ENCODE peak calls at places on chromosomes 11 and 22, in five cellular contexts. U is left ventricle myocardium inferior, X is tibial artery, E is WERI-Rb-1, O is caudate nucleus. G is an unnamed sample.

GRCh38 chr11:123736769-123737168 is 4.7 kb downstream of the ZNF202 start:
- DNase-seq in U (no peak), O (no peak), E (no peak), X (no peak), G (no peak)

GRCh38 chr22:20199906-20200305 is 49.1 kb upstream of the CCDC188 start:
- DNase-seq in O (no peak), U (no peak), X (no peak), E (no peak), G (no peak)

GRCh38 chr11:32427935-32428664 is 7.2 kb downstream of the WT1 start:
- DNase-seq in U (no peak), O (no peak), E (no peak), X (no peak), G (no peak)

GRCh38 chr11:72828081-72828567 is 13.9 kb downstream of the ATG16L2 start:
- DNase-seq in U (no peak), O (no peak), E (no peak), X (no peak), G (no peak)

GRCh38 chr11:119337581-119338317 is 2.9 kb downstream of the C1QTNF5 start:
- DNase-seq in O (no peak), X (peak; percentile 69), U (no peak), E (no peak), G (no peak)

GRCh38 chr11:5197538-5197937 is 2.9 kb downstream of the OR51V1 start:
- DNase-seq in O (no peak), E (no peak), X (no peak), U (no peak), G (no peak)

GRCh38 chr11:66951927-66952337 is 6.3 kb downstream of the PC start:
- DNase-seq in E (no peak), U (no peak), O (no peak), X (no peak), G (no peak)

GRCh38 chr22:23533328-23533762 is 46.7 kb downstream of the IGLL1 start:
- DNase-seq in E (peak; percentile 84), U (no peak), X (peak; percentile 48), O (no peak), G (no peak)

GRCh38 chr11:110362916-110363574 is 66.6 kb upstream of the RDX start:
- DNase-seq in O (no peak), E (no peak), U (no peak), X (no peak), G (no peak)

GRCh38 chr22:36564422-36565151 is 35.6 kb upstream of the EIF3D start:
- DNase-seq in E (no peak), O (no peak), U (no peak), X (no peak), G (no peak)

GRCh38 chr11:890794-891600 is 19.6 kb downstream of the CHID1 start:
- DNase-seq in U (no peak), E (no peak), O (no peak), X (no peak), G (no peak)

GRCh38 chr11:102287963-102288744 is 29.1 kb upstream of the BIRC3 start:
- DNase-seq in O (peak; percentile 24), E (peak; percentile 39), X (no peak), U (no peak), G (no peak)

GRCh38 chr22:29693671-29694070 is 26.1 kb upstream of the CABP7 start:
- DNase-seq in X (no peak), E (no peak), U (no peak), O (peak; percentile 30), G (no peak)

GRCh38 chr11:113137735-113138529 is 176.5 kb upstream of the TTC12 start:
- DNase-seq in U (no peak), E (no peak), X (no peak), O (no peak), G (peak; percentile 46)

GRCh38 chr11:79510948-79511347 is 70.1 kb upstream of the TENM4 start:
- DNase-seq in U (no peak), X (no peak), O (no peak), E (no peak), G (no peak)

GRCh38 chr11:28738549-28738948 is 630.4 kb downstream of the METTL15 start:
- DNase-seq in U (no peak), O (no peak), E (peak; percentile 18), X (no peak), G (no peak)

GRCh38 chr11:83836883-83837654 is 550.9 kb upstream of the CCDC90B start:
- DNase-seq in U (no peak), O (peak; percentile 51), X (no peak), E (peak; percentile 64), G (peak; percentile 23)

GRCh38 chr11:64000026-64000739 is 13.9 kb downstream of the OTUB1 start:
- DNase-seq in U (peak; percentile 73), E (peak; percentile 54), X (peak; percentile 76), O (peak; percentile 63), G (peak; percentile 68)

GRCh38 chr11:11845066-11845465 is 3.3 kb downstream of the USP47 start:
- DNase-seq in X (no peak), O (no peak), E (no peak), U (no peak), G (no peak)

DNA sequence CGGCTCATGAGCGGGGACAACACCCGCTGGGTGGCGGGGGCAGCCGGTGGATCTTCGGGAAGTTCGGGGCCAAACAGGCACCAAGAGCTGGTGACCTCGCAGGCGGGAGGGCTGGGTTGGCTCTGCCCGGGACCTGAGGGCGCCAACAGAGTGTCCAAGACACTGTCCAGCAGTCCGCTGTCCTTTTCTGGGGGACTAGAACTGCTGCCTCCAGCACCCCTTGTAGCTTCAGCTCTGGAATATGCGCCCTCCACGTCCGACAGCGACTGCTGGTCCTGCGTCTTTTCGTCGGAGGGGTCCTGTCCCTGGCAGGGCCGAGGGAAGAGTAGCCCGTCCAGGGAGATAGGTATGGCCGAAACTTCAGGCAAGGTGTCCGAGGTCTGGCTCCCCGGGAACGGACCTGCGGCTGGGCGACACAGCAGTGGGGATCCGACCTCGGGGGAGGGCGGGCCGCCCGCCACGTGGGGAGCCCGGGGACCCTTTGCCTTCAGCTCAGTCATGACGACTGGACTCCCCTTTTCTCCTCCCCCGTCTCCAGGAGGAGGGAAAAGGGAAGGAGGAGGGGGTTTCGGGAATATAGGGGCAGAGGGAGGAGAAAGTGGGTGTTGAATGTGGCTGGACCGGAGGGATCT is 926 bp downstream of the PGR start:
- DNase-seq in O (no peak), X (peak; percentile 69), E (no peak), U (no peak), G (no peak)
- H3K27ac ChIP-seq in O (no peak overlapping the region), X (peak overlapping the region; percentile 97), E (no peak overlapping the region), U (peak overlapping the region; percentile 88), G (no peak overlapping the region)

DNA sequence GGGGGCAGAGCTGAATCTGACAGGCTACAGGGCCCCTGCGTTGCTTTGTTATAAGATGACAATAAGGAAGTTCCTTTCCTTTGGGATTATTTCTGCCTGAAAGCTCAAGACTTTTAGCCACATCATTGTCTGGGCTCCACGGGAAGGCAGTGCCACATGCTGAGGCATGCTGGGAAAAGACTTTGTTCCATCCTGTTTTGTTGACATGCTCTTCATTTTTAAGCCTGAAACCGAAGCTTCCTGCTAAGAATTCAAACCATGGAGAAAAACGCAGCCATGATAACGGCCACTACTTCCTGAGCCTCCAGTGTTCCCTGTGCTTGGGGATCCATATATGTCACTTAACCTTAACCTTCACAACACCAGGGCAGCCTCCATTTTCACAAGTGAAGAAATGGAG is 5.5 kb upstream of the TCF20 start:
- DNase-seq in O (no peak), U (no peak), X (no peak), E (no peak), G (no peak)
- H3K27ac ChIP-seq in O (no peak overlapping the region), U (no peak overlapping the region), X (no peak overlapping the region), E (no peak overlapping the region), G (no peak overlapping the region)

DNA sequence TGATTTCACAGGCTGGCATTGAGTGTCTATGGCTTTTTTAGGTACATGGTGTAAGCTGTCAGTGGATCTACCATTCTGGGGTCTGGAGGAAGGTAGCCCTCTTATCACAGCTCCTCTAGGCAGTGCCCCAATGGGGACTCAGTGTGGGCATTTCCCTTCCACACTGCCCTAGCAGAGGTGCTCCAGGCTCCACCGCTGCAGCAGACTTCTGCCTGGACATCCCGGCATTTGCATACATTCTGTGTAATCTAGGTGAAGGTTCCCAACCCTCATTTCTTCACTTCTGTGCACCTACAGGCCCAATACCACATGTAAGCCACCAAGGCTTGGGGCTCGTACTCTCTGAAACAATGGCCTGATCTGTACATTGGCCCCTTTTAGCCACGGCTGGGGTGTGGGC is 78.3 kb downstream of the RNF169 start:
- DNase-seq in U (no peak), O (no peak), E (no peak), X (no peak), G (no peak)
- H3K27ac ChIP-seq in U (no peak overlapping the region), O (no peak overlapping the region), E (no peak overlapping the region), X (no peak overlapping the region), G (no peak overlapping the region)

GRCh38 chr11:10716122-10716521 is 22.6 kb upstream of the IRAG1 start:
- DNase-seq in X (no peak), O (no peak), E (no peak), U (no peak), G (no peak)

GRCh38 chr11:10719616-10720015 is 26.1 kb upstream of the IRAG1 start:
- DNase-seq in O (no peak), U (no peak), E (no peak), X (no peak), G (no peak)

GRCh38 chr11:10716543-10717259 is 23.1 kb upstream of the IRAG1 start:
- DNase-seq in U (no peak), X (no peak), E (no peak), O (no peak), G (no peak)

DNA sequence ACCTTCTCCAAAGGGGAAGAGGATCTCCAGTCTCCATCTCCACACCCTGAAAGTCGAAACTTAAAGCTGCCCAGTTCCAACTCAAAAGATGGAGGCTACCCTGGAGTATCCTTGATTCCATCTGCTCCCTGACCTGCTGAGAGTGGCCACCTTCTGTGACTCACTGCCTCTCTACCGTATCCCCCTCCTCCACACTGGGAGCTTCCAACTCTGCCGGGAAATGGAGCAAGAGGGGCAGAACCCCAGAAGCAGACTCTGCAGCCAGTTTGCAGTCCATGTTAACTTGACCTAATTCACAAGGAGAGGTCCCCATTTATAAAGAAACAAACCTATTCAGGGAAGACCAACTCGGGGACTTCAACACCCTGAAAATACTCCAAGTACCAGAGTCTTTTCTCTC is 22.0 kb upstream of the IRAG1 start:
- DNase-seq in E (no peak), O (no peak), U (no peak), X (no peak), G (no peak)
- H3K27ac ChIP-seq in E (no peak overlapping the region), O (peak overlapping the region; percentile 69), U (no peak overlapping the region), X (no peak overlapping the region), G (no peak overlapping the region)

DNA sequence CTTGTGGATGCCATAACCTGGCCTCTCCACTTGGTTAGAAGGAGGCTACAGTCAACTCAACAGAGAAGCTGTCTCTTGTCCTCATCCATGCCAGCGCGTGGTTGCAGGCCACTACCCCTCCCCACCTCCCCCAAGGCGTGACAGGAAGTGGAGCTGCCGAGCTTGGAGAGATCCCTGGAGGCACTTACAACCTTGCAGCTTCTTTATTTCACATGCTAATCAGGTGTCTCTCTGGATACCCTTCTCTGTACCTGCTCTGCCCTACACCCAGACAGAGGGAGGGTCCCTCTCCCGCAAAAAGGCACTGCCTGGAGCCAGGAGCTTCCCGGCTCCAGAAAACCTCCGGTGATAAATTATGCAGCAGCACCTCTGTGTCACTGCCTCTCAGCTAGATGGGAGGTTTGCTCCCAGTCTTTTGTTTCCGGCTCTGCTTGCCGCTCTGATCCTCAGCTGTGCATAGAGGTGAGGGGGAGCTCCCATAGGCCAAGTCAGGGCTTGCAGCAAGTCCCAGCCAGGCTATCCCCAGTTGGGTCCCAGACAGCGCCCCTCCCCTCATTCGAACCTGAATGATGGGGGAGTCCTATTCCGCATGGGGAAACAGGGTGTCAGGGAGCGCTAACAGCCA is 5.7 kb downstream of the LRP4 start:
- DNase-seq in U (no peak), E (peak; percentile 62), X (no peak), O (no peak), G (no peak)
- H3K27ac ChIP-seq in U (no peak overlapping the region), E (peak overlapping the region; percentile 58), X (no peak overlapping the region), O (peak overlapping the region; percentile 4), G (peak overlapping the region; percentile 52)